ENCODE peak calls at places on chromosomes 11 and 22, in eight cellular contexts. One of them, this sample, is unnamed.

GRCh38 chr11:4881188-4881587 is 512 bp upstream of the OR51T1 start:
- DNase-seq in bronchial epithelial cell: no peak
- DNase-seq in C1 segment of cervical spinal cord: no peak
- DNase-seq in GM20000: no peak
- DNase-seq in NCI-H748 treated with DMSO at 0.1 percent for 48 hours: no peak
- DNase-seq in effector memory CD8-positive, alpha-beta T cell: no peak
- DNase-seq in sciatic nerve: no peak
- DNase-seq in EL: no peak
- DNase-seq in this sample: no peak

GRCh38 chr11:80414766-80415165 is 973.9 kb upstream of the TENM4 start:
- DNase-seq in C1 segment of cervical spinal cord: no peak
- DNase-seq in EL: no peak
- DNase-seq in bronchial epithelial cell: peak; percentile 89
- DNase-seq in sciatic nerve: no peak
- DNase-seq in effector memory CD8-positive, alpha-beta T cell: no peak
- DNase-seq in NCI-H748 treated with DMSO at 0.1 percent for 48 hours: no peak
- DNase-seq in GM20000: no peak
- DNase-seq in this sample: no peak

GRCh38 chr22:44316393-44317162 is 3.8 kb upstream of the SHISAL1 start:
- DNase-seq in EL: no peak
- DNase-seq in sciatic nerve: no peak
- DNase-seq in C1 segment of cervical spinal cord: no peak
- DNase-seq in bronchial epithelial cell: no peak
- DNase-seq in GM20000: no peak
- DNase-seq in NCI-H748 treated with DMSO at 0.1 percent for 48 hours: no peak
- DNase-seq in effector memory CD8-positive, alpha-beta T cell: no peak
- DNase-seq in this sample: peak; percentile 75

GRCh38 chr22:39598017-39598965 is 27.7 kb downstream of the CACNA1I start:
- DNase-seq in sciatic nerve: peak; percentile 64
- DNase-seq in effector memory CD8-positive, alpha-beta T cell: peak; percentile 16
- DNase-seq in bronchial epithelial cell: peak; percentile 37
- DNase-seq in C1 segment of cervical spinal cord: no peak
- DNase-seq in EL: no peak
- DNase-seq in NCI-H748 treated with DMSO at 0.1 percent for 48 hours: peak; percentile 7
- DNase-seq in GM20000: peak; percentile 65
- DNase-seq in this sample: peak; percentile 49

GRCh38 chr11:10540546-10540914 is 457 bp downstream of the RNF141 start:
- DNase-seq in sciatic nerve: no peak
- DNase-seq in EL: peak; percentile 34
- DNase-seq in bronchial epithelial cell: peak; percentile 32
- DNase-seq in GM20000: no peak
- DNase-seq in NCI-H748 treated with DMSO at 0.1 percent for 48 hours: peak; percentile 11
- DNase-seq in C1 segment of cervical spinal cord: no peak
- DNase-seq in effector memory CD8-positive, alpha-beta T cell: no peak
- DNase-seq in this sample: peak; percentile 80

GRCh38 chr11:35332524-35332923 is 86.8 kb downstream of the SLC1A2 start:
- DNase-seq in sciatic nerve: no peak
- DNase-seq in effector memory CD8-positive, alpha-beta T cell: no peak
- DNase-seq in C1 segment of cervical spinal cord: no peak
- DNase-seq in bronchial epithelial cell: no peak
- DNase-seq in EL: no peak
- DNase-seq in GM20000: no peak
- DNase-seq in NCI-H748 treated with DMSO at 0.1 percent for 48 hours: no peak
- DNase-seq in this sample: no peak

GRCh38 chr22:40687706-40688105 is 8.4 kb downstream of the MCHR1 start:
- DNase-seq in C1 segment of cervical spinal cord: no peak
- DNase-seq in NCI-H748 treated with DMSO at 0.1 percent for 48 hours: no peak
- DNase-seq in GM20000: no peak
- DNase-seq in effector memory CD8-positive, alpha-beta T cell: no peak
- DNase-seq in EL: no peak
- DNase-seq in sciatic nerve: no peak
- DNase-seq in bronchial epithelial cell: no peak
- DNase-seq in this sample: no peak

GRCh38 chr11:70435361-70435760 is 37.0 kb downstream of the CTTN start:
- DNase-seq in C1 segment of cervical spinal cord: no peak
- DNase-seq in GM20000: no peak
- DNase-seq in EL: no peak
- DNase-seq in effector memory CD8-positive, alpha-beta T cell: no peak
- DNase-seq in bronchial epithelial cell: no peak
- DNase-seq in sciatic nerve: no peak
- DNase-seq in NCI-H748 treated with DMSO at 0.1 percent for 48 hours: no peak
- DNase-seq in this sample: no peak

GRCh38 chr11:22702022-22702421 is 35.6 kb downstream of the GAS2 start:
- DNase-seq in EL: no peak
- DNase-seq in sciatic nerve: no peak
- DNase-seq in effector memory CD8-positive, alpha-beta T cell: no peak
- DNase-seq in C1 segment of cervical spinal cord: no peak
- DNase-seq in bronchial epithelial cell: peak; percentile 10
- DNase-seq in NCI-H748 treated with DMSO at 0.1 percent for 48 hours: no peak
- DNase-seq in GM20000: no peak
- DNase-seq in this sample: no peak

GRCh38 chr11:8732748-8733241 is 50.2 kb downstream of the RPL27A start:
- DNase-seq in GM20000: no peak
- DNase-seq in bronchial epithelial cell: peak; percentile 69
- DNase-seq in sciatic nerve: no peak
- DNase-seq in effector memory CD8-positive, alpha-beta T cell: no peak
- DNase-seq in NCI-H748 treated with DMSO at 0.1 percent for 48 hours: no peak
- DNase-seq in C1 segment of cervical spinal cord: no peak
- DNase-seq in EL: peak; percentile 89
- DNase-seq in this sample: no peak

GRCh38 chr11:62242021-62242420 is at the start of gene SCGB1D2:
- DNase-seq in bronchial epithelial cell: peak; percentile 44
- DNase-seq in NCI-H748 treated with DMSO at 0.1 percent for 48 hours: peak; percentile 60
- DNase-seq in C1 segment of cervical spinal cord: peak; percentile 4
- DNase-seq in GM20000: no peak
- DNase-seq in EL: no peak
- DNase-seq in sciatic nerve: no peak
- DNase-seq in effector memory CD8-positive, alpha-beta T cell: no peak
- DNase-seq in this sample: peak; percentile 99

GRCh38 chr22:43945632-43946390 is 9.4 kb upstream of the SAMM50 start:
- DNase-seq in sciatic nerve: peak; percentile 74
- DNase-seq in C1 segment of cervical spinal cord: peak; percentile 2
- DNase-seq in GM20000: peak; percentile 79
- DNase-seq in EL: peak; percentile 69
- DNase-seq in NCI-H748 treated with DMSO at 0.1 percent for 48 hours: peak; percentile 20
- DNase-seq in bronchial epithelial cell: peak; percentile 44
- DNase-seq in effector memory CD8-positive, alpha-beta T cell: peak; percentile 65
- DNase-seq in this sample: peak; percentile 3

GRCh38 chr11:62512961-62513360 is 33.6 kb downstream of the AHNAK start:
- DNase-seq in EL: no peak
- DNase-seq in bronchial epithelial cell: no peak
- DNase-seq in NCI-H748 treated with DMSO at 0.1 percent for 48 hours: no peak
- DNase-seq in sciatic nerve: no peak
- DNase-seq in effector memory CD8-positive, alpha-beta T cell: no peak
- DNase-seq in C1 segment of cervical spinal cord: no peak
- DNase-seq in GM20000: no peak
- DNase-seq in this sample: no peak

GRCh38 chr22:50674127-50674493 is 1.5 kb downstream of the SHANK3 start:
- DNase-seq in EL: no peak
- DNase-seq in GM20000: peak; percentile 47
- DNase-seq in NCI-H748 treated with DMSO at 0.1 percent for 48 hours: no peak
- DNase-seq in C1 segment of cervical spinal cord: no peak
- DNase-seq in effector memory CD8-positive, alpha-beta T cell: no peak
- DNase-seq in bronchial epithelial cell: no peak
- DNase-seq in sciatic nerve: peak; percentile 53
- DNase-seq in this sample: no peak